ENCODE peak calls at places on chromosomes 2 and 18, in four cellular contexts. U, G, O and Z are unnamed samples.

GRCh38 chr2:66069937-66070716 is 364.8 kb upstream of the MEIS1 start:
- DNase-seq in U (no peak), G (no peak), O (no peak), Z (no peak)

GRCh38 chr2:109256111-109256510 is 127.1 kb downstream of the SH3RF3 start:
- DNase-seq in U (no peak), G (no peak), O (no peak), Z (no peak)

GRCh38 chr2:20334645-20335203 is 15.9 kb downstream of the PUM2 start:
- DNase-seq in U (no peak), G (no peak), O (peak), Z (no peak)

GRCh38 chr2:38076250-38076709 is 329 bp upstream of the CYP1B1 start:
- DNase-seq in U (peak), G (no peak), O (peak), Z (peak)

GRCh38 chr2:84327645-84328249 is 131.3 kb downstream of the SUCLG1 start:
- DNase-seq in U (no peak), G (no peak), O (no peak), Z (no peak)

GRCh38 chr2:796151-796955 is 119.1 kb upstream of the TMEM18 start:
- DNase-seq in U (no peak), G (no peak), O (no peak), Z (no peak)

GRCh38 chr2:132373391-132374135 is 43.0 kb upstream of the GPR39 start:
- DNase-seq in U (no peak), G (no peak), O (no peak), Z (no peak)

GRCh38 chr2:7685342-7686015 is 768.3 kb downstream of the RNF144A start:
- DNase-seq in U (no peak), G (no peak), O (peak), Z (peak)

GRCh38 chr2:202104286-202104870 is 31.3 kb downstream of the KIAA2012 start:
- DNase-seq in U (peak), G (peak), O (peak), Z (peak)

GRCh38 chr2:159571540-159572260 is 44.6 kb downstream of the BAZ2B start:
- DNase-seq in U (no peak), G (no peak), O (peak), Z (no peak)

GRCh38 chr18:62510744-62511143 is 12.1 kb upstream of the ZCCHC2 start:
- DNase-seq in U (no peak), G (no peak), O (no peak), Z (no peak)

GRCh38 chr18:21230436-21230835 is 11.6 kb upstream of the GREB1L start:
- DNase-seq in U (no peak), G (no peak), O (no peak), Z (no peak)

GRCh38 chr2:216679658-216680024 is 15.7 kb downstream of the IGFBP5 start:
- DNase-seq in U (no peak), G (no peak), O (no peak), Z (no peak)

GRCh38 chr2:109511168-109511567 is 102.6 kb downstream of the SEPTIN10 start:
- DNase-seq in U (no peak), G (no peak), O (no peak), Z (no peak)

GRCh38 chr2:171447675-171448074 is 13.6 kb downstream of the DCAF17 start:
- DNase-seq in U (no peak), G (no peak), O (no peak), Z (no peak)

GRCh38 chr18:48662021-48662661 is 123.3 kb downstream of the CTIF start:
- DNase-seq in U (peak), G (no peak), O (peak), Z (peak)

GRCh38 chr2:45585267-45585861 is 25.7 kb downstream of the SRBD1 start:
- DNase-seq in U (peak), G (peak), O (peak), Z (peak)

GRCh38 chr2:10382313-10383061 is 65.6 kb downstream of the ODC1 start:
- DNase-seq in U (no peak), G (no peak), O (no peak), Z (no peak)

GRCh38 chr2:75556679-75557366 is 3.9 kb downstream of the EVA1A start:
- DNase-seq in U (no peak), G (no peak), O (no peak), Z (no peak)

GRCh38 chr2:47257837-47258436 is 102.8 kb upstream of the STPG4 start:
- DNase-seq in U (no peak), G (no peak), O (no peak), Z (no peak)

GRCh38 chr18:58493516-58494253 is 135.2 kb downstream of the ALPK2 start:
- DNase-seq in U (peak), G (peak), O (peak), Z (peak)

GRCh38 chr2:235543126-235543750 is 49.4 kb downstream of the AGAP1 start:
- DNase-seq in U (no peak), G (no peak), O (peak), Z (no peak)

GRCh38 chr2:30798536-30798991 is 8.7 kb downstream of the CAPN13 start:
- DNase-seq in U (no peak), G (no peak), O (no peak), Z (no peak)

GRCh38 chr2:23390152-23390551 is 5.2 kb downstream of the KLHL29 start:
- DNase-seq in U (no peak), G (no peak), O (peak), Z (no peak)

GRCh38 chr2:66553370-66553769 is 118.4 kb downstream of the MEIS1 start:
- DNase-seq in U (peak), G (no peak), O (no peak), Z (no peak)

DNA sequence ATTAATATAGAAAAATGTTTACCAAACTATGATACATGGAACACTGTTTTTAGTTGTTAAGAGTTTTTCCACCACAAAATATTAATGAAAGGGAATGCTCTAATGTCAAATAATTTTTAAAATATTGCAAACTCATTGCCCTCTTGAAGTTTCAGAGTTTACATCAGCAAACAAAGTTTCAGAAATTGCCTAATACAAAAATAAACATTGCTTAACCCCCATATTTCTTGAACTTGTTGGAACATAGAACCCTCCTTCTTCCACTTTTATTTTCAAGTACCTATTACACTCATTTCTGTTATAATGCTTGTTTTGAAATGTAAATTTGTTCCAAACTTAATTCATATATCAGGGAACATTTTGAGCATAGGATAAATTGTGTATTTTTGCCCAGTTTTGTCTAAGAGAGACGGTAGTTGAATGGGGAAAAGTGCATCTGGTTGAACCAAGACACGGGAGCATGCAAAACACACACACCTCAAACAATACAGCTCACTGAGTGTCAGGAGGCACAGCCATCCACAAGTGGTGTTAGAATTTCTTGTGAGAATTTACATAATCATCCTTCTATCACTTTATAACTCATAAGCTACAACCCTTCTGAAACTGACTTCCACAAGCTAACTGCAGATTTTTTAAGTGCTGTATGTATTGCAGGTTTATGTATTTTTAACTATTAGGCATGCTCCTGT is 5.3 kb upstream of the MC4R start:
- DNase-seq in U (no peak), G (no peak), O (no peak), Z (no peak)
- TF ChIP-seq CTCF in U (no peak), G (no peak), O (no peak), Z (no peak)

GRCh38 chr18:5239447-5239846 is 42.4 kb upstream of the AKAIN1 start:
- DNase-seq in U (no peak), G (no peak), O (no peak), Z (no peak)

GRCh38 chr18:5238371-5238758 is 41.3 kb upstream of the AKAIN1 start:
- DNase-seq in U (peak), G (no peak), O (peak), Z (no peak)

GRCh38 chr18:5237083-5237722 is 40.1 kb upstream of the AKAIN1 start:
- DNase-seq in U (peak), G (peak), O (peak), Z (peak)

GRCh38 chr18:5237723-5238370 is 40.8 kb upstream of the AKAIN1 start:
- DNase-seq in U (peak), G (peak), O (peak), Z (peak)
- TF ChIP-seq CTCF in U (peak), G (peak), O (no peak), Z (peak)

DNA sequence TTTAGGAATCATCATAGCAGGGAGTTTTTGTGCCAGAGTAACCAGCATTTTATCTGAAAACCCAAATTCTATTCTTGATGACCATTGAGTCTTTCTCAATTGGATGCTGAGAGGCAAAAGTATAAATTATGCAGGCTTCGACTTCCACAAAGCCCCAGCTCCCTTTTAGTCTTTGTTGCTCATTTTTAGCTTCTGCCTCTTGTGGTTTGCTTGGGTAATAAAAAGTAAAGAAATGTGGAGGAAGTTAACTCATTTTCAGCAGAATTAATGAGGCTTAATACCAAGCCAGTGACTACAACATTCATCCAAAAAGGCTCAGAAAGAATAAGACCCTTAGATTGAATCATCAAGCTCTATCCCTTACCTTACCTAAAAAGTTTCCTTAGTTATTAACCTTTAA is 18.6 kb downstream of the ERMN start:
- DNase-seq in U (no peak), G (no peak), O (no peak), Z (no peak)
- TF ChIP-seq CTCF in U (no peak), G (no peak), O (peak), Z (peak)

GRCh38 chr2:106996136-106996769 is 110.3 kb upstream of the ST6GAL2 start:
- DNase-seq in U (no peak), G (no peak), O (no peak), Z (no peak)
- TF ChIP-seq CTCF in U (no peak), G (no peak), O (no peak), Z (no peak)

DNA sequence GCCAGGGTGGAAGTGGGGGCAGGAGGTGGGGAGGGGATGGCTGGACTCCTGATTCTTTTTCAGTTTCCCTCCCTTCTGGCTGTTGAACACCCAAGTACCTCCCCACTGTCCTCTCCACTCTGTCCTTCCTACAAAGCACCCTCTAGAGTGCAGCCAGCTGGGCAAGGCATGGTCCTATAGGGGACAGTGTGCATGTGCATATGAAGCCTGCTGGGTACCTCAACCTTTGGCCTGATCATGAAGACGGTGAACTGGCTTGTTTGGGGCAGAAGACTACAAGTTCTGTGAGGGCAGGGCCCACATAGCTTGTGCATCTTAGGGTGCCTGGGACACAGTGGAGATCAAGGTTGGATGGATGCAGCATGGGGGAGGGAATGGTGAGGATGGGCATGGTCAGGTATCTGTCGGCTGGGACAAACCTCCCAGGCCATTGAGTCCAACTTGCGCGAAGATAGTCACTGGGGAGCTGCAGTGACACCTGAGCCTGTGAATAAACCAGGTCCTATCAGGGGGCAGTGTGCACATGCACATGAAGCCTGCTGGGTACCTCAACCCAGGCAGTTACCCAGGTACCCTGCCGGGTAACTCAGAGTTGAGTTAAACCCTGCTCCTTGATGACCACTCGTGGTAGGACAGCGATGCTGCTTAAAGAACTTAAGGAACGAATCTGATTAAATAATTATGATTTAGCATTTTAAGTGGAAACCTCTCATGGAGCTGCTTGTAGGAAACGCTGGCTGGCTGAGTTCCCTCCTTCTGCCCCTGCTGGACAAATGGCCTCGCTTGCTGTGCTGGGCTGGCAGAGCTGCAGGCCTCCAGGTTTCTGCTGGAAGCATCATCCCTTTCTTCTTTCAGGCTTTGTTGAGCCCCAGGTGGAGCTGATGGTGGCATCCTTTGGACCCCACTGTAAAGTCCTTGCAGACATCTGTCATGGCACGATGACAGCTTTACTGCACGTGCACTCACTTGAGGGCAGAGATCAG is 84.0 kb downstream of the POLR1A start:
- DNase-seq in U (no peak), G (no peak), O (no peak), Z (no peak)
- TF ChIP-seq CTCF in U (no peak), G (no peak), O (peak), Z (peak)